ENCODE peak calls at places on chromosomes 2 and 18, in four cellular contexts. One of them, this sample, is unnamed.

GRCh38 chr2:164967781-164968228 is 12.5 kb upstream of the SLC38A11 start:
- DNase-seq in A549: peak; percentile 57
- DNase-seq in K562: no peak
- DNase-seq in IMR-90: peak; percentile 99
- DNase-seq in this sample: no peak

GRCh38 chr2:218964041-218964771 is 4.7 kb downstream of the CDK5R2 start:
- DNase-seq in A549: peak; percentile 87
- DNase-seq in K562: peak; percentile 46
- DNase-seq in IMR-90: peak; percentile 92
- DNase-seq in this sample: no peak

GRCh38 chr18:7082666-7083065 is 34.9 kb downstream of the LAMA1 start:
- DNase-seq in A549: no peak
- DNase-seq in K562: no peak
- DNase-seq in IMR-90: no peak
- DNase-seq in this sample: no peak

GRCh38 chr2:11097038-11097720 is 58.1 kb upstream of the SLC66A3 start:
- DNase-seq in A549: peak; percentile 39
- DNase-seq in K562: no peak
- DNase-seq in IMR-90: peak; percentile 84
- DNase-seq in this sample: no peak

GRCh38 chr2:136167721-136168470 is 49.9 kb upstream of the CXCR4 start:
- DNase-seq in A549: no peak
- DNase-seq in K562: no peak
- DNase-seq in IMR-90: no peak
- DNase-seq in this sample: no peak

GRCh38 chr2:150165479-150165878 is 322.0 kb downstream of the RND3 start:
- DNase-seq in A549: no peak
- DNase-seq in K562: no peak
- DNase-seq in IMR-90: no peak
- DNase-seq in this sample: no peak

GRCh38 chr2:230928701-230929380 is 3.8 kb upstream of the GPR55 start:
- DNase-seq in A549: no peak
- DNase-seq in K562: no peak
- DNase-seq in IMR-90: no peak
- DNase-seq in this sample: no peak

GRCh38 chr2:183630964-183631363 is 506.7 kb downstream of the NUP35 start:
- DNase-seq in A549: no peak
- DNase-seq in K562: no peak
- DNase-seq in IMR-90: no peak
- DNase-seq in this sample: no peak

GRCh38 chr2:168468354-168468753 is 12.3 kb downstream of the CERS6 start:
- DNase-seq in A549: no peak
- DNase-seq in K562: no peak
- DNase-seq in IMR-90: no peak
- DNase-seq in this sample: no peak

GRCh38 chr2:28292491-28292890 is 100.2 kb upstream of the FOSL2 start:
- DNase-seq in A549: no peak
- DNase-seq in K562: no peak
- DNase-seq in IMR-90: peak; percentile 70
- DNase-seq in this sample: no peak

GRCh38 chr2:16226381-16226780 is 286.0 kb downstream of the MYCN start:
- DNase-seq in A549: no peak
- DNase-seq in K562: no peak
- DNase-seq in IMR-90: no peak
- DNase-seq in this sample: no peak

GRCh38 chr2:63488118-63488713 is 100.1 kb downstream of the WDPCP start:
- DNase-seq in A549: peak; percentile 48
- DNase-seq in K562: peak; percentile 8
- DNase-seq in IMR-90: peak; percentile 46
- DNase-seq in this sample: no peak

GRCh38 chr2:110854355-110855081 is 122.1 kb downstream of the ACOXL start:
- DNase-seq in A549: peak; percentile 15
- DNase-seq in K562: no peak
- DNase-seq in IMR-90: no peak
- DNase-seq in this sample: no peak

GRCh38 chr18:70454705-70455322 is 166.0 kb downstream of the SOCS6 start:
- DNase-seq in A549: peak; percentile 76
- DNase-seq in K562: peak; percentile 48
- DNase-seq in IMR-90: peak; percentile 79
- DNase-seq in this sample: no peak

GRCh38 chr18:36634573-36635216 is 194.1 kb downstream of the TPGS2 start:
- DNase-seq in A549: no peak
- DNase-seq in K562: no peak
- DNase-seq in IMR-90: no peak
- DNase-seq in this sample: no peak

GRCh38 chr18:57353940-57354461 is 1.6 kb downstream of the ST8SIA3 start:
- DNase-seq in A549: peak; percentile 4
- DNase-seq in K562: peak; percentile 52
- DNase-seq in IMR-90: peak; percentile 17
- DNase-seq in this sample: no peak

GRCh38 chr18:669077-669476 is 11.6 kb downstream of the TYMS start:
- DNase-seq in A549: no peak
- DNase-seq in K562: no peak
- DNase-seq in IMR-90: no peak
- DNase-seq in this sample: no peak

GRCh38 chr2:120396519-120397361 is 50.8 kb downstream of the INHBB start:
- DNase-seq in A549: no peak
- DNase-seq in K562: no peak
- DNase-seq in IMR-90: no peak
- DNase-seq in this sample: no peak

DNA sequence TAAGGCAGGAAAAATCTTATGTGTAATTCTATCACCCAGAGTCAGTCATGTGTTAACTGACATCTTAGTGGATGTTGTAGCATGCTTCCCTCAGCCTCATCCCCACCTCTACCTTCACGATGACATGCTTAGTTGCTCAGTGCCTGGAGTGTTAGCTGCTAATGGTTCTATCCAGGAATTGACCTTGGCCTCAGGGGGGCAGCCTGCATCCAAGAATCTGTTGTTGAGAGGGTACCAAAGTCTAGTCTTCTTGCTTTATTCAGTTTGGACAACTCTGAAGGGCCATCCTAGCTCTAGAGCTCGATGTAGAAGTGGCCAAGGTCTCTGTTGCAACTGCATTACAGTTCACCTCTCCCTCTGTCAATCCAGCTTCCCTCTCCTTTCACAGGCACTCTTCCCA is 61.2 kb downstream of the ACYP2 start:
- DNase-seq in A549: peak; percentile 42
- DNase-seq in K562: no peak
- DNase-seq in IMR-90: peak; percentile 46
- DNase-seq in this sample: no peak
- TF ChIP-seq ELK1 in A549: no peak
- TF ChIP-seq ELK1 in K562: no peak
- TF ChIP-seq ELK1 in IMR-90: no peak
- TF ChIP-seq ELK1 in this sample: no peak

GRCh38 chr2:198498048-198498447 is 693.7 kb downstream of the PLCL1 start:
- DNase-seq in A549: no peak
- DNase-seq in K562: no peak
- DNase-seq in IMR-90: no peak
- DNase-seq in this sample: no peak

GRCh38 chr2:198494940-198495339 is 690.5 kb downstream of the PLCL1 start:
- DNase-seq in A549: no peak
- DNase-seq in K562: no peak
- DNase-seq in IMR-90: no peak
- DNase-seq in this sample: no peak

DNA sequence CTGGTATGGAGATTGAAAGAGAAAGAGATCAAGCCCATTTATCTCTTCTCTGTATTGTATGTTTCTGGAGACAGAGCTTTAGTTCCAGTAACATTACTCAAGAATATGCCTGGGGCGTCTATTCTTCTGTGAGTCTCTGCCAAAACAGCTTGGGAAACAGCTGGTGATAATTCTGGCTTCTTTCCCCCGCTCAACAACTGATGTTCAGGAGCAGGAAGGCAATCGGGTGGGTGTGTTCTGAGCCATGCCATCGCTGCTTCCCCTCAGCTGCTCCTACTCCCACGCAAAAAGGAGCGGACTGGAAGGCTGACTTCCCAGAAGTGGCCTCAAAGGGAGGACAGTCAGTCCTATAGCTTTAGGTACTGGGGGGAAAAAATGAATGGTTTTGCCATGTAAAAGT is 695.1 kb downstream of the PLCL1 start:
- DNase-seq in A549: no peak
- DNase-seq in K562: no peak
- DNase-seq in IMR-90: peak; percentile 22
- DNase-seq in this sample: no peak
- H3K27ac ChIP-seq in A549: no peak overlapping the region
- H3K27ac ChIP-seq in K562: no peak overlapping the region
- H3K27ac ChIP-seq in IMR-90: no peak overlapping the region
- H3K27ac ChIP-seq in this sample: no peak overlapping the region

GRCh38 chr2:213172641-213173040 is 21.2 kb upstream of the IKZF2 start:
- DNase-seq in A549: no peak
- DNase-seq in K562: no peak
- DNase-seq in IMR-90: no peak
- DNase-seq in this sample: no peak
- TF ChIP-seq ELK1 in A549: no peak
- TF ChIP-seq ELK1 in K562: no peak
- TF ChIP-seq ELK1 in IMR-90: no peak
- TF ChIP-seq ELK1 in this sample: no peak

DNA sequence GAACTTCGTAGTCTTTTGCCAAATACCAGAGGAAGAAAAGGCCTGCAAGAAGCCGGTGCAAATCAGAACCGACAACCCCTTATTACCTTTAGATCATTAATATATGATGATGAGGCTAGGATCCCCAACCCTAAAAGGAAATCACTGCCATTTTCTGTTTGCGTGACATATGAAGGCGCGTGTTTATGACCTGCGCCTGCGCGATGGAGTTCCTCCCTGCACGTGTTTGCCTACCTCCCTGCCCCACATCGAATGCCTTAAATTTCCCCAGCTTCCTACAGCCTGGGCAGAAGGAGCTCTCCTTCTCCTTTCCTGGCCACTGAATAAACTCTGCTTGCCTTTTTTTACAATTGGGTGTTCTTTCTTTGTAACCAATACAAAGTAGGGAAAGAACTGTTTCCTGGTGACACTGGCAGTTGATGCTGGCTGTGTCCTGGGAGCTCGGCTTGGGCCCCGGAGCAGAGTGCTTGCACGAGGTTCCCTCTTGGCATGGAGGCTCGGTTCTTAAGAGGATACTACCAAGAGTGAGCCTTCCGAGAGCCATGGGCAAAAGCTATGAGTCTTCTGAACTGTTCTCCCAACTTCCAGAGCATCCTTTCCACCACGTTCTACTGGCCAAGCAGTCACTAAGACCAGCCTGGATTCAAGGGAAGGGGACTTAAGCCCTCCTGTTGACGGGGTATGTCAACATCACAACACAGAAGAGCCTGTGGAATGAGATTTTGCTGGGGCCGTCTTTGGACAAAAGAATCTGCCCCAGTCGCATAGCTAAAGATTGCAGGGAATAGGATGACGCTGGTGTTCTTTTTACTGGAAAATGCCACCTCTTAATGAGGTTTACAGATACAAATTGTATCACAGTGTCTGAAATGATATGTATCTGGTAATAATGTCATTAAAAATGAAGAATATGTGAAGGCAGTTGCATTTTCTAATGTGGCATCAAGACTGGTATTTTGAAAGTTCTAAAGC is 179.8 kb downstream of the SH3BP4 start:
- DNase-seq in A549: no peak
- DNase-seq in K562: no peak
- DNase-seq in IMR-90: no peak
- DNase-seq in this sample: no peak
- H3K27ac ChIP-seq in A549: no peak overlapping the region
- H3K27ac ChIP-seq in K562: no peak overlapping the region
- H3K27ac ChIP-seq in IMR-90: no peak overlapping the region
- H3K27ac ChIP-seq in this sample: no peak overlapping the region